ENCODE peak calls at places on chromosomes 5 and 9, in four cellular contexts. O is RWPE1, Y is HuH-7, S is AG04450. C is an unnamed sample.

GRCh38 chr5:156380846-156381245 is 53.9 kb downstream of the SGCD start:
- DNase-seq in O (no peak), Y (no peak), S (no peak), C (no peak)

GRCh38 chr5:61132559-61132958 is 29.7 kb downstream of the SMIM15 start:
- DNase-seq in O (no peak), Y (no peak), S (peak), C (peak)

GRCh38 chr9:84993105-84993504 is 323.6 kb downstream of the NTRK2 start:
- DNase-seq in O (peak), Y (no peak), S (no peak), C (no peak)

GRCh38 chr9:27247756-27248155 is 49.2 kb downstream of the EQTN start:
- DNase-seq in O (peak), Y (peak), S (peak), C (no peak)

GRCh38 chr9:135485385-135485784 is 5.8 kb downstream of the PPP1R26 start:
- DNase-seq in O (no peak), Y (no peak), S (no peak), C (no peak)

GRCh38 chr5:172322028-172322965 is 38.7 kb upstream of the UBTD2 start:
- DNase-seq in O (peak), Y (no peak), S (no peak), C (no peak)

GRCh38 chr9:99605016-99605743 is 216.5 kb upstream of the NR4A3 start:
- DNase-seq in O (no peak), Y (no peak), S (no peak), C (no peak)

GRCh38 chr9:77616191-77616590 is 31.9 kb downstream of the GNA14 start:
- DNase-seq in O (no peak), Y (no peak), S (no peak), C (no peak)

GRCh38 chr5:136025900-136026299 is 2.9 kb upstream of the TGFBI start:
- DNase-seq in O (no peak), Y (no peak), S (peak), C (no peak)

GRCh38 chr9:97845130-97845529 is 7.9 kb upstream of the FOXE1 start:
- DNase-seq in O (no peak), Y (no peak), S (no peak), C (peak)

GRCh38 chr5:131170540-131171275 is at the start of gene LYRM7:
- DNase-seq in O (peak), Y (peak), S (peak), C (peak)

GRCh38 chr5:133729800-133730199 is 117.5 kb upstream of the FSTL4 start:
- DNase-seq in O (no peak), Y (no peak), S (no peak), C (no peak)

GRCh38 chr5:176416123-176416924 is at the start of gene CLTB:
- DNase-seq in O (peak), Y (peak), S (no peak), C (no peak)

GRCh38 chr9:127664678-127665507 is 41.9 kb upstream of the CFAP157 start:
- DNase-seq in O (no peak), Y (peak), S (no peak), C (peak)

GRCh38 chr9:28735943-28736342 is 1162.7 kb upstream of the C9orf72 start:
- DNase-seq in O (peak), Y (no peak), S (no peak), C (no peak)

GRCh38 chr9:76456202-76456926 is 2.6 kb upstream of the GCNT1 start:
- DNase-seq in O (peak), Y (peak), S (peak), C (no peak)

GRCh38 chr9:127915325-127915752 is 1.5 kb downstream of the ST6GALNAC4 start:
- DNase-seq in O (no peak), Y (no peak), S (no peak), C (no peak)

GRCh38 chr9:133535285-133535877 is 877 bp downstream of the ADAMTSL2 start:
- DNase-seq in O (no peak), Y (no peak), S (no peak), C (no peak)

GRCh38 chr9:91253488-91253887 is 108.2 kb downstream of the AUH start:
- DNase-seq in O (peak), Y (no peak), S (no peak), C (no peak)

GRCh38 chr5:178107889-178108288 is 5.4 kb upstream of the N4BP3 start:
- DNase-seq in O (no peak), Y (no peak), S (no peak), C (no peak)

GRCh38 chr5:158051036-158051435 is 192.1 kb upstream of the CLINT1 start:
- DNase-seq in O (peak), Y (no peak), S (no peak), C (no peak)

GRCh38 chr5:103362211-103362610 is 103.6 kb downstream of the MACIR start:
- DNase-seq in O (peak), Y (no peak), S (peak), C (no peak)

GRCh38 chr5:21774791-21775190 is 1078.4 kb downstream of the CDH12 start:
- DNase-seq in O (peak), Y (no peak), S (peak), C (no peak)

GRCh38 chr9:97440160-97440559 is 28.3 kb downstream of the TDRD7 start:
- DNase-seq in O (no peak), Y (no peak), S (no peak), C (no peak)

GRCh38 chr5:81315336-81315735 is 13.9 kb downstream of the ZCCHC9 start:
- DNase-seq in O (peak), Y (no peak), S (peak), C (peak)

GRCh38 chr5:134090482-134090881 is 24.0 kb upstream of the TCF7 start:
- DNase-seq in O (no peak), Y (no peak), S (no peak), C (no peak)

GRCh38 chr9:134502261-134503211 is 139.1 kb upstream of the COL5A1 start:
- DNase-seq in O (peak), Y (peak), S (peak), C (peak)